ENCODE peak calls at places on chromosome 3, in six cellular contexts. X is RCC 7860; H is activated naive CD4-positive, alpha-beta T cell treated with Interleukin-2 at 50 U/mL for 16 hours; O is AML-193; Y is glomerular endothelial cell; K is caudate nucleus. Z is an unnamed sample.

GRCh38 chr3:31823184-31823583 is 157.9 kb downstream of the OSBPL10 start:
- DNase-seq in X (no peak), H (no peak), O (no peak), Y (no peak), K (no peak), Z (no peak)

GRCh38 chr3:9330166-9330703 is 32.6 kb upstream of the THUMPD3 start:
- DNase-seq in X (no peak), H (no peak), O (no peak), Y (no peak), K (no peak), Z (no peak)

GRCh38 chr3:160448845-160449659 is 534 bp downstream of the TRIM59 start:
- DNase-seq in X (no peak), H (no peak), O (no peak), Y (no peak), K (no peak), Z (no peak)

GRCh38 chr3:141373768-141374526 is 5.6 kb downstream of the ZBTB38 start:
- DNase-seq in X (peak; percentile 36), H (no peak), O (no peak), Y (no peak), K (no peak), Z (no peak)

GRCh38 chr3:32435911-32436815 is 44.5 kb downstream of the CMTM7 start:
- DNase-seq in X (no peak), H (no peak), O (no peak), Y (no peak), K (no peak), Z (no peak)

GRCh38 chr3:69282191-69282590 is 103.7 kb downstream of the FRMD4B start:
- DNase-seq in X (no peak), H (peak; percentile 79), O (no peak), Y (no peak), K (no peak), Z (no peak)

GRCh38 chr3:18531662-18532061 is 106.5 kb upstream of the SATB1 start:
- DNase-seq in X (no peak), H (no peak), O (no peak), Y (no peak), K (no peak), Z (no peak)

GRCh38 chr3:72461787-72462186 is 386.5 kb downstream of the SHQ1 start:
- DNase-seq in X (no peak), H (no peak), O (no peak), Y (no peak), K (no peak), Z (no peak)

Z was measured in omental fat pad.